ENCODE peak calls at places on chromosomes 12 and 14, in eight cellular contexts. One of them, this sample, is unnamed. For H3K36me3, the result is how much of the 10 kb centered on the place peaks cover.

GRCh38 chr14:90608281-90608680 is 207.9 kb downstream of the TTC7B start:
- DNase-seq in heart right ventricle: no peak
- DNase-seq in fibroblast of lung: no peak
- DNase-seq in psoas muscle: no peak
- DNase-seq in GM23248: no peak
- DNase-seq in tibial artery: no peak
- DNase-seq in CD8-positive, alpha-beta T cell: no peak
- DNase-seq in left ventricle myocardium inferior: no peak
- DNase-seq in this sample: no peak

GRCh38 chr14:26401170-26401968 is 196.5 kb downstream of the NOVA1 start:
- DNase-seq in CD8-positive, alpha-beta T cell: no peak
- DNase-seq in left ventricle myocardium inferior: no peak
- DNase-seq in psoas muscle: no peak
- DNase-seq in fibroblast of lung: no peak
- DNase-seq in heart right ventricle: no peak
- DNase-seq in tibial artery: no peak
- DNase-seq in GM23248: no peak
- DNase-seq in this sample: no peak

GRCh38 chr12:65663648-65664047 is 160.6 kb upstream of the HMGA2 start:
- DNase-seq in CD8-positive, alpha-beta T cell: no peak
- DNase-seq in tibial artery: no peak
- DNase-seq in left ventricle myocardium inferior: no peak
- DNase-seq in GM23248: peak
- DNase-seq in heart right ventricle: no peak
- DNase-seq in fibroblast of lung: peak
- DNase-seq in psoas muscle: no peak
- DNase-seq in this sample: no peak

GRCh38 chr14:60064491-60065072 is 27.1 kb upstream of the PCNX4 start:
- DNase-seq in heart right ventricle: no peak
- DNase-seq in psoas muscle: no peak
- DNase-seq in fibroblast of lung: peak
- DNase-seq in CD8-positive, alpha-beta T cell: no peak
- DNase-seq in GM23248: peak
- DNase-seq in left ventricle myocardium inferior: no peak
- DNase-seq in tibial artery: no peak
- DNase-seq in this sample: no peak

GRCh38 chr14:104035300-104035699 is 50.2 kb upstream of the ASPG start:
- DNase-seq in fibroblast of lung: peak
- DNase-seq in CD8-positive, alpha-beta T cell: no peak
- DNase-seq in tibial artery: no peak
- DNase-seq in left ventricle myocardium inferior: no peak
- DNase-seq in GM23248: no peak
- DNase-seq in heart right ventricle: no peak
- DNase-seq in psoas muscle: no peak
- DNase-seq in this sample: no peak

GRCh38 chr12:92070864-92071445 is 74.7 kb downstream of the BTG1 start:
- DNase-seq in left ventricle myocardium inferior: no peak
- DNase-seq in fibroblast of lung: no peak
- DNase-seq in tibial artery: no peak
- DNase-seq in psoas muscle: no peak
- DNase-seq in heart right ventricle: no peak
- DNase-seq in CD8-positive, alpha-beta T cell: no peak
- DNase-seq in GM23248: no peak
- DNase-seq in this sample: no peak

GRCh38 chr12:124567035-124567672 is at the start of gene NCOR2:
- DNase-seq in GM23248: peak
- DNase-seq in CD8-positive, alpha-beta T cell: peak
- DNase-seq in fibroblast of lung: no peak
- DNase-seq in psoas muscle: peak
- DNase-seq in heart right ventricle: no peak
- DNase-seq in left ventricle myocardium inferior: no peak
- DNase-seq in tibial artery: no peak
- DNase-seq in this sample: no peak

GRCh38 chr14:36556811-36557433 is 25.5 kb downstream of the NKX2-8 start:
- DNase-seq in fibroblast of lung: peak
- DNase-seq in CD8-positive, alpha-beta T cell: peak
- DNase-seq in tibial artery: no peak
- DNase-seq in psoas muscle: no peak
- DNase-seq in left ventricle myocardium inferior: no peak
- DNase-seq in heart right ventricle: no peak
- DNase-seq in GM23248: peak
- DNase-seq in this sample: no peak

GRCh38 chr12:16603916-16604575 is 1.9 kb downstream of the LMO3 start:
- DNase-seq in GM23248: no peak
- DNase-seq in fibroblast of lung: no peak
- DNase-seq in left ventricle myocardium inferior: no peak
- DNase-seq in CD8-positive, alpha-beta T cell: no peak
- DNase-seq in heart right ventricle: no peak
- DNase-seq in psoas muscle: no peak
- DNase-seq in tibial artery: no peak
- DNase-seq in this sample: no peak

GRCh38 chr12:54033106-54033979 is 493 bp downstream of the HOXC5 start:
- DNase-seq in tibial artery: peak
- DNase-seq in GM23248: peak
- DNase-seq in CD8-positive, alpha-beta T cell: no peak
- DNase-seq in fibroblast of lung: no peak
- DNase-seq in heart right ventricle: no peak
- DNase-seq in left ventricle myocardium inferior: no peak
- DNase-seq in psoas muscle: peak
- DNase-seq in this sample: no peak

GRCh38 chr14:25042362-25043299 is 7.3 kb downstream of the STXBP6 start:
- DNase-seq in tibial artery: no peak
- DNase-seq in heart right ventricle: peak
- DNase-seq in psoas muscle: no peak
- DNase-seq in GM23248: peak
- DNase-seq in left ventricle myocardium inferior: no peak
- DNase-seq in CD8-positive, alpha-beta T cell: no peak
- DNase-seq in fibroblast of lung: peak
- DNase-seq in this sample: no peak

GRCh38 chr12:50520345-50520744 is 15.6 kb downstream of the DIP2B start:
- DNase-seq in psoas muscle: no peak
- DNase-seq in GM23248: no peak
- DNase-seq in heart right ventricle: no peak
- DNase-seq in tibial artery: no peak
- DNase-seq in CD8-positive, alpha-beta T cell: no peak
- DNase-seq in fibroblast of lung: no peak
- DNase-seq in left ventricle myocardium inferior: no peak
- DNase-seq in this sample: no peak

GRCh38 chr12:108638997-108639822 is 5.5 kb upstream of the SELPLG start:
- DNase-seq in left ventricle myocardium inferior: no peak
- DNase-seq in heart right ventricle: no peak
- DNase-seq in GM23248: no peak
- DNase-seq in CD8-positive, alpha-beta T cell: no peak
- DNase-seq in psoas muscle: no peak
- DNase-seq in tibial artery: no peak
- DNase-seq in fibroblast of lung: no peak
- DNase-seq in this sample: no peak

DNA sequence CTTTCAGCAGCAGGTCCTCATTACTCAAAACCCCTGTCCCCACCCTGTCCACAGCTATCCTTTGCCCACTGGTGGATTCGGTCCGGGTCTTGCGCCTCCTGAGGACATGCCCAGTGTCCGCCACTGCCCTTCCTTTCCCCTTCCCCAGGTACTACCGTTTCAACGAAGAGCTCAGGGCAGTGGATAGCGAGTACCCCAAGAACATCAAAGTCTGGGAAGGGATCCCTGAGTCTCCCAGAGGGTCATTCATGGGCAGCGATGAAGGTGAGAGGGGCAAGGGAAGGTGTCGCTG is 8.7 kb downstream of the MMP14 start:
- DNase-seq in heart right ventricle: no peak
- DNase-seq in psoas muscle: no peak
- DNase-seq in CD8-positive, alpha-beta T cell: no peak
- DNase-seq in fibroblast of lung: no peak
- DNase-seq in GM23248: no peak
- DNase-seq in left ventricle myocardium inferior: no peak
- DNase-seq in tibial artery: no peak
- DNase-seq in this sample: no peak
- H3K36me3 ChIP-seq in heart right ventricle: half or more
- H3K36me3 ChIP-seq in psoas muscle: under half
- H3K36me3 ChIP-seq in CD8-positive, alpha-beta T cell: under half
- H3K36me3 ChIP-seq in fibroblast of lung: half or more
- H3K36me3 ChIP-seq in GM23248: half or more
- H3K36me3 ChIP-seq in left ventricle myocardium inferior: half or more
- H3K36me3 ChIP-seq in tibial artery: half or more
- H3K36me3 ChIP-seq in this sample: half or more

GRCh38 chr12:81542065-81542464 is 217.1 kb downstream of the PPFIA2 start:
- DNase-seq in GM23248: no peak
- DNase-seq in heart right ventricle: no peak
- DNase-seq in psoas muscle: no peak
- DNase-seq in tibial artery: no peak
- DNase-seq in left ventricle myocardium inferior: no peak
- DNase-seq in CD8-positive, alpha-beta T cell: no peak
- DNase-seq in fibroblast of lung: peak
- DNase-seq in this sample: no peak

GRCh38 chr12:81543621-81544139 is 215.5 kb downstream of the PPFIA2 start:
- DNase-seq in GM23248: no peak
- DNase-seq in heart right ventricle: no peak
- DNase-seq in tibial artery: no peak
- DNase-seq in CD8-positive, alpha-beta T cell: no peak
- DNase-seq in psoas muscle: no peak
- DNase-seq in fibroblast of lung: no peak
- DNase-seq in left ventricle myocardium inferior: no peak
- DNase-seq in this sample: no peak

GRCh38 chr12:81542621-81543020 is 216.5 kb downstream of the PPFIA2 start:
- DNase-seq in tibial artery: no peak
- DNase-seq in psoas muscle: no peak
- DNase-seq in CD8-positive, alpha-beta T cell: no peak
- DNase-seq in GM23248: no peak
- DNase-seq in left ventricle myocardium inferior: no peak
- DNase-seq in fibroblast of lung: peak
- DNase-seq in heart right ventricle: no peak
- DNase-seq in this sample: no peak

DNA sequence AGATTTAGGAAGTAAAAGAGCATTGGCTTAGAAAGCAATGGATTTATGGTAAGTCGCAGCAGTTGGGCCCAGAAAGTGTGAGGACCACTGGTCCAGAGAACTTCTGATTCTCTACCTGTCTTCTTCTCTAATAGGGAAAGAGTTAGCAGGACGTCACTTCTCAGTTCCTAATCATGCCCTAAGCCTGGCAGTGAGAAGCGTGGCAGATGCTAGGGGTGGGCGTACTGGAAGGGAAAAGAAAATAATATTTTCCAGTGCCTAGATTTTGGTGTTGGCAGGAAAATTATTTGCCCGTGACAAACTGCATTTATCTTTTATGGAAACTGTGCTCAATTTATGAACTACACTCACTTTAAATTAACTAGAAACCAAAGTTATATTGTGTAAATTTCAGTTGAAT is 212.3 kb downstream of the PPFIA2 start:
- DNase-seq in heart right ventricle: no peak
- DNase-seq in fibroblast of lung: no peak
- DNase-seq in tibial artery: no peak
- DNase-seq in CD8-positive, alpha-beta T cell: no peak
- DNase-seq in GM23248: no peak
- DNase-seq in psoas muscle: no peak
- DNase-seq in left ventricle myocardium inferior: no peak
- DNase-seq in this sample: no peak
- H3K36me3 ChIP-seq in heart right ventricle: under half
- H3K36me3 ChIP-seq in fibroblast of lung: under half
- H3K36me3 ChIP-seq in tibial artery: under half
- H3K36me3 ChIP-seq in CD8-positive, alpha-beta T cell: under half
- H3K36me3 ChIP-seq in GM23248: under half
- H3K36me3 ChIP-seq in psoas muscle: under half
- H3K36me3 ChIP-seq in left ventricle myocardium inferior: under half
- H3K36me3 ChIP-seq in this sample: under half

GRCh38 chr12:56998981-56999380 is 7.4 kb downstream of the ZBTB39 start:
- DNase-seq in psoas muscle: no peak
- DNase-seq in heart right ventricle: no peak
- DNase-seq in left ventricle myocardium inferior: no peak
- DNase-seq in GM23248: no peak
- DNase-seq in fibroblast of lung: no peak
- DNase-seq in tibial artery: no peak
- DNase-seq in CD8-positive, alpha-beta T cell: no peak
- DNase-seq in this sample: no peak

GRCh38 chr12:56998316-56998715 is 8.0 kb downstream of the ZBTB39 start:
- DNase-seq in CD8-positive, alpha-beta T cell: no peak
- DNase-seq in fibroblast of lung: no peak
- DNase-seq in left ventricle myocardium inferior: no peak
- DNase-seq in tibial artery: no peak
- DNase-seq in psoas muscle: no peak
- DNase-seq in heart right ventricle: no peak
- DNase-seq in GM23248: no peak
- DNase-seq in this sample: no peak

GRCh38 chr12:57000393-57000792 is 6.0 kb downstream of the ZBTB39 start:
- DNase-seq in psoas muscle: no peak
- DNase-seq in heart right ventricle: no peak
- DNase-seq in left ventricle myocardium inferior: no peak
- DNase-seq in CD8-positive, alpha-beta T cell: no peak
- DNase-seq in GM23248: peak
- DNase-seq in fibroblast of lung: no peak
- DNase-seq in tibial artery: no peak
- DNase-seq in this sample: no peak

GRCh38 chr12:57001448-57001906 is 4.9 kb downstream of the ZBTB39 start:
- DNase-seq in psoas muscle: peak
- DNase-seq in CD8-positive, alpha-beta T cell: peak
- DNase-seq in tibial artery: no peak
- DNase-seq in heart right ventricle: peak
- DNase-seq in GM23248: peak
- DNase-seq in fibroblast of lung: peak
- DNase-seq in left ventricle myocardium inferior: peak
- DNase-seq in this sample: no peak

DNA sequence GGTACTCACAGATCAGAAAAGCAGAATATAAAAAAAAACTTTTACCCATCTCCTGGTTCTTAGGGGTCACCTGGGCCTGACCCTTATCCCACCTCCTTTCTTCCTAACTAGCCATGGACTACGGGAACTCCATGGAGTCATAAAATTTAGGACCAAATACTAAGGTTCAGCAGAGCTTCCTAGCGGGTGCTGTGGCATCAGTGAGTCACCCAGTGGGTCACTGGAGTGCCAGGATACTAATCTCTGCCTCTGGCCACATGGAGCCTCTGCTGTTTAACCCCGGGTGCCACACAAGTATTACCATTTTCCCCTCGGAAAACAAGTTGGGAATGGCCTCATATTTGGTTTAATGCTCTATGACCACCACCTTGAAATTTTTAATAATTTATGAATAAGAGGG is 6.9 kb downstream of the ZBTB39 start:
- DNase-seq in left ventricle myocardium inferior: no peak
- DNase-seq in fibroblast of lung: no peak
- DNase-seq in GM23248: peak
- DNase-seq in tibial artery: no peak
- DNase-seq in CD8-positive, alpha-beta T cell: no peak
- DNase-seq in psoas muscle: no peak
- DNase-seq in heart right ventricle: no peak
- DNase-seq in this sample: no peak
- H3K36me3 ChIP-seq in left ventricle myocardium inferior: under half
- H3K36me3 ChIP-seq in fibroblast of lung: under half
- H3K36me3 ChIP-seq in GM23248: under half
- H3K36me3 ChIP-seq in tibial artery: under half
- H3K36me3 ChIP-seq in CD8-positive, alpha-beta T cell: under half
- H3K36me3 ChIP-seq in psoas muscle: half or more
- H3K36me3 ChIP-seq in heart right ventricle: half or more
- H3K36me3 ChIP-seq in this sample: under half

DNA sequence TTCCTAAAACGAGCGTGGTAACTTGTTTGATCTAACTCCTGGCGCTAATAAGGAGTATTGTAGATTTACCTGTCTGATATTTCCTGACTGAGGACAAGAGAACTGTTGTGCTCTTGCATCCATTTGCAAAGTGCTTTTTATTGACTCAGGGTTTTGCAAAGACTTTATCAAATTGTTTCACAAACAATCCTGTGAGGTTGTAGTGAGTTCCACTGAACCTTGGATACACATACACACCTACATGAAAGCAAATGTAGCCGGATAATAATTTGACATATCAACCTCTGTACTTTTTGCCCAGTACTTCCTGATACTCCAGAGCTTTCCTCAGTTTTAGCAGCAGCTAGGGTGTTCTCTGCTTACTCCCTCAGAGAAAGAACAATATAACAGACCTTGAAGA is 6.7 kb upstream of the PTGER2 start:
- DNase-seq in left ventricle myocardium inferior: no peak
- DNase-seq in heart right ventricle: no peak
- DNase-seq in psoas muscle: no peak
- DNase-seq in fibroblast of lung: no peak
- DNase-seq in GM23248: no peak
- DNase-seq in tibial artery: no peak
- DNase-seq in CD8-positive, alpha-beta T cell: no peak
- DNase-seq in this sample: no peak
- H3K36me3 ChIP-seq in left ventricle myocardium inferior: under half
- H3K36me3 ChIP-seq in heart right ventricle: under half
- H3K36me3 ChIP-seq in psoas muscle: under half
- H3K36me3 ChIP-seq in fibroblast of lung: under half
- H3K36me3 ChIP-seq in GM23248: under half
- H3K36me3 ChIP-seq in tibial artery: under half
- H3K36me3 ChIP-seq in CD8-positive, alpha-beta T cell: under half
- H3K36me3 ChIP-seq in this sample: under half

This sample was measured in BJ.